ENCODE peak calls at places on chromosome 2, in eight cellular contexts. U, P, X, Q, Z, K, E and L are unnamed samples. For H3K4me1, the result is how much of the 10 kb centered on the place peaks cover.

GRCh38 chr2:16417711-16418110 is 247.9 kb downstream of the CYRIA start:
- DNase-seq in U (no peak), P (no peak), X (no peak), Q (no peak), Z (no peak), K (no peak), E (no peak), L (no peak)

GRCh38 chr2:145598434-145598833 is 1078.5 kb upstream of the ZEB2 start:
- DNase-seq in U (no peak), P (peak), X (no peak), Q (no peak), Z (no peak), K (no peak), E (no peak), L (no peak)

GRCh38 chr2:21228041-21228895 is 104.5 kb downstream of the TDRD15 start:
- DNase-seq in U (no peak), P (no peak), X (peak), Q (peak), Z (no peak), K (no peak), E (no peak), L (no peak)

GRCh38 chr2:105236060-105236424 is 5.5 kb upstream of the GPR45 start:
- DNase-seq in U (no peak), P (no peak), X (no peak), Q (no peak), Z (no peak), K (no peak), E (no peak), L (no peak)

GRCh38 chr2:17135619-17136018 is 382.6 kb downstream of the RAD51AP2 start:
- DNase-seq in U (no peak), P (no peak), X (no peak), Q (no peak), Z (no peak), K (no peak), E (no peak), L (no peak)

GRCh38 chr2:107529146-107529545 is 297.5 kb upstream of the RGPD4 start:
- DNase-seq in U (no peak), P (no peak), X (no peak), Q (no peak), Z (no peak), K (no peak), E (no peak), L (no peak)

GRCh38 chr2:208265371-208265806 is 666 bp upstream of the PIKFYVE start:
- DNase-seq in U (no peak), P (peak), X (peak), Q (peak), Z (no peak), K (peak), E (no peak), L (peak)

GRCh38 chr2:147133273-147133901 is 711.4 kb upstream of the ACVR2A start:
- DNase-seq in U (no peak), P (no peak), X (no peak), Q (no peak), Z (peak), K (no peak), E (no peak), L (no peak)

GRCh38 chr2:191625016-191625415 is 52.9 kb upstream of the NABP1 start:
- DNase-seq in U (no peak), P (no peak), X (no peak), Q (no peak), Z (peak), K (no peak), E (no peak), L (peak)

GRCh38 chr2:63842149-63843061 is 709 bp downstream of the UGP2 start:
- DNase-seq in U (no peak), P (peak), X (peak), Q (peak), Z (peak), K (no peak), E (peak), L (peak)

GRCh38 chr2:199778655-199779054 is 72.3 kb downstream of the FTCDNL1 start:
- DNase-seq in U (no peak), P (no peak), X (no peak), Q (no peak), Z (no peak), K (no peak), E (no peak), L (no peak)

GRCh38 chr2:64488050-64488974 is 34.4 kb downstream of the LGALSL start:
- DNase-seq in U (peak), P (peak), X (peak), Q (peak), Z (peak), K (peak), E (peak), L (peak)

GRCh38 chr2:14516844-14517243 is 115.7 kb upstream of the LRATD1 start:
- DNase-seq in U (no peak), P (peak), X (no peak), Q (no peak), Z (no peak), K (no peak), E (no peak), L (no peak)

GRCh38 chr2:10668402-10669012 is 21.3 kb downstream of the NOL10 start:
- DNase-seq in U (no peak), P (peak), X (no peak), Q (no peak), Z (peak), K (no peak), E (no peak), L (no peak)

GRCh38 chr2:46632349-46632748 is 153.0 kb downstream of the TMEM247 start:
- DNase-seq in U (no peak), P (peak), X (no peak), Q (no peak), Z (peak), K (no peak), E (no peak), L (no peak)

GRCh38 chr2:149166958-149167810 is 128.7 kb downstream of the LYPD6B start:
- DNase-seq in U (no peak), P (no peak), X (no peak), Q (no peak), Z (no peak), K (no peak), E (no peak), L (no peak)

GRCh38 chr2:200262047-200262446 is 44.4 kb upstream of the SPATS2L start:
- DNase-seq in U (no peak), P (no peak), X (no peak), Q (no peak), Z (no peak), K (peak), E (no peak), L (no peak)

GRCh38 chr2:240405654-240406313 is 29.7 kb upstream of the GPC1 start:
- DNase-seq in U (peak), P (no peak), X (no peak), Q (no peak), Z (no peak), K (no peak), E (no peak), L (peak)

GRCh38 chr2:47771211-47771610 is 11.7 kb upstream of the MSH6 start:
- DNase-seq in U (no peak), P (peak), X (no peak), Q (no peak), Z (peak), K (no peak), E (peak), L (no peak)

GRCh38 chr2:196208915-196209314 is 37.5 kb upstream of the STK17B start:
- DNase-seq in U (no peak), P (no peak), X (no peak), Q (no peak), Z (no peak), K (no peak), E (no peak), L (no peak)

GRCh38 chr2:2875296-2875695 is 502.3 kb downstream of the EIPR1 start:
- DNase-seq in U (peak), P (no peak), X (no peak), Q (no peak), Z (no peak), K (no peak), E (no peak), L (no peak)

GRCh38 chr2:20212459-20212870 is 12.5 kb downstream of the SDC1 start:
- DNase-seq in U (no peak), P (peak), X (no peak), Q (no peak), Z (no peak), K (peak), E (no peak), L (no peak)

GRCh38 chr2:200509608-200510433 is at the start of gene KCTD18:
- DNase-seq in U (peak), P (peak), X (peak), Q (peak), Z (peak), K (peak), E (peak), L (peak)

GRCh38 chr2:195563857-195564512 is 93.0 kb upstream of the SLC39A10 start:
- DNase-seq in U (no peak), P (peak), X (no peak), Q (no peak), Z (peak), K (no peak), E (no peak), L (peak)

GRCh38 chr2:215749092-215749957 is 264.0 kb downstream of the MREG start:
- DNase-seq in U (peak), P (peak), X (peak), Q (peak), Z (peak), K (peak), E (no peak), L (peak)

GRCh38 chr2:110858135-110858737 is 125.9 kb downstream of the ACOXL start:
- DNase-seq in U (no peak), P (no peak), X (peak), Q (peak), Z (no peak), K (no peak), E (no peak), L (no peak)

GRCh38 chr2:2573658-2574293 is 242.7 kb upstream of the MYT1L start:
- DNase-seq in U (no peak), P (no peak), X (no peak), Q (peak), Z (peak), K (no peak), E (no peak), L (peak)

GRCh38 chr2:240584486-240585031 is 2.0 kb upstream of the CAPN10 start:
- DNase-seq in U (no peak), P (no peak), X (peak), Q (no peak), Z (no peak), K (peak), E (no peak), L (peak)

GRCh38 chr2:98026292-98026691 is 30.5 kb upstream of the TMEM131 start:
- DNase-seq in U (no peak), P (no peak), X (no peak), Q (no peak), Z (no peak), K (no peak), E (no peak), L (no peak)

GRCh38 chr2:177998006-177998405 is 74.6 kb downstream of the PDE11A start:
- DNase-seq in U (no peak), P (peak), X (no peak), Q (no peak), Z (peak), K (no peak), E (no peak), L (no peak)

GRCh38 chr2:9378433-9379371 is 44.6 kb downstream of the ITGB1BP1 start:
- DNase-seq in U (no peak), P (peak), X (peak), Q (no peak), Z (peak), K (no peak), E (no peak), L (no peak)

GRCh38 chr2:100290718-100291151 is 31.6 kb downstream of the LONRF2 start:
- DNase-seq in U (no peak), P (no peak), X (no peak), Q (no peak), Z (no peak), K (no peak), E (no peak), L (no peak)

GRCh38 chr2:100292022-100292580 is 30.2 kb downstream of the LONRF2 start:
- DNase-seq in U (no peak), P (peak), X (no peak), Q (no peak), Z (peak), K (no peak), E (peak), L (no peak)

GRCh38 chr2:100289020-100289419 is 33.3 kb downstream of the LONRF2 start:
- DNase-seq in U (no peak), P (no peak), X (no peak), Q (no peak), Z (no peak), K (no peak), E (no peak), L (no peak)

GRCh38 chr2:100293341-100294161 is 28.8 kb downstream of the LONRF2 start:
- DNase-seq in U (no peak), P (peak), X (no peak), Q (no peak), Z (peak), K (no peak), E (no peak), L (no peak)

GRCh38 chr2:100291152-100291970 is 30.9 kb downstream of the LONRF2 start:
- DNase-seq in U (peak), P (peak), X (peak), Q (no peak), Z (peak), K (peak), E (peak), L (no peak)
- TF ChIP-seq POLR2A in U (no peak), P (peak), X (no peak), Q (no peak), Z (no peak), K (no peak), E (peak), L (no peak)

DNA sequence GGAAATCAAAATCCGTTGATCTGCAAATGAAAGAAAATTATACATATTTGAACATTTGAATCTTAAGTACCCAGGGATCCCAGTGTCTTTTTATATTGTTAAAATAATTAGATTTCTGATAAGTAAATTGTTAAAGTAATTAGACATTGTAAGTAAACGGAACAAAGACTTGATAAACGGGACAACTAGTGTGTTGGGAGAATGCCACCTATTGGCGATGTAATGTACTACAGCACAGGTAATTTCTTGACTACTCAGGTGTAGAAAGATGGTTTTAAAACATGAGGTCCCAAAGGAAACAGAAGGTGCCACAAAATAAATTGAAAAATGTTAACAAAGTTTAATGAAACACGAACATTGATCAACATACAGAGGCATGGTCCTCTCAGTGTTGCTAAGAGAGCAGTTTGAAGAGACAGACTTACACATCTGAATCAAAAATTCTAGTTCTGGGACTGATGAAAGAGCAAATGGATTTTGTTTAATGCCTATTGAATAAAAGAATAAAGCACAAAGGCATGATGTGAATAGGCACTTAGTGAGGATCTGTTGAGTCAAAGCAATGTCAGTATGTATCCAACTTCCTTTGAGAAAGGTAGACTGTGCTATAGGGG is 103.4 kb upstream of the RASGRP3 start:
- DNase-seq in U (no peak), P (peak), X (no peak), Q (peak), Z (peak), K (no peak), E (peak), L (no peak)
- TF ChIP-seq CTCF in U (peak), P (peak), X (peak), Q (peak), Z (peak), K (peak), E (peak), L (peak)

GRCh38 chr2:236014408-236015131 is 153.6 kb downstream of the GBX2 start:
- DNase-seq in U (no peak), P (no peak), X (no peak), Q (no peak), Z (no peak), K (no peak), E (no peak), L (no peak)
- H3K4me1 ChIP-seq in U (under half), P (under half), X (under half), Q (under half), Z (under half), K (under half), E (under half), L (under half)

GRCh38 chr2:219243291-219243761 is 1.9 kb downstream of the GLB1L start:
- DNase-seq in U (no peak), P (no peak), X (peak), Q (peak), Z (no peak), K (peak), E (no peak), L (no peak)

GRCh38 chr2:219244789-219245147 is 476 bp downstream of the GLB1L start:
- DNase-seq in U (no peak), P (no peak), X (no peak), Q (no peak), Z (no peak), K (no peak), E (no peak), L (no peak)

GRCh38 chr2:219246559-219246958 is 1.3 kb downstream of the STK16 start:
- DNase-seq in U (no peak), P (no peak), X (no peak), Q (no peak), Z (no peak), K (no peak), E (no peak), L (no peak)

GRCh38 chr2:219245899-219246230 is 586 bp downstream of the STK16 start:
- DNase-seq in U (no peak), P (no peak), X (no peak), Q (no peak), Z (no peak), K (no peak), E (no peak), L (no peak)

GRCh38 chr2:219245148-219245898 is at the start of the genes GLB1L and STK16:
- DNase-seq in U (peak), P (peak), X (peak), Q (peak), Z (peak), K (peak), E (peak), L (peak)
- TF ChIP-seq POLR2A in U (no peak), P (peak), X (peak), Q (peak), Z (peak), K (peak), E (peak), L (peak)

GRCh38 chr2:119494163-119494790 is 30.0 kb downstream of the SCTR start:
- DNase-seq in U (no peak), P (no peak), X (no peak), Q (no peak), Z (peak), K (no peak), E (no peak), L (no peak)
- TF ChIP-seq CTCF in U (no peak), P (no peak), X (no peak), Q (no peak), Z (no peak), K (no peak), E (no peak), L (no peak)